ENCODE peak calls at places on chromosomes 1 and 21, in four cellular contexts. J is RWPE2, S is psoas muscle, I is HepG2. A is an unnamed sample.

GRCh38 chr1:111878096-111878495 is 111.4 kb downstream of the KCND3 start:
- ATAC-seq in S (no peak), J (no peak), I (no peak), A (no peak)

GRCh38 chr1:9849691-9850441 is 26.1 kb upstream of the CLSTN1 start:
- ATAC-seq in J (no peak), S (no peak), I (no peak), A (no peak)

GRCh38 chr1:162230096-162230495 is 146.6 kb downstream of the SPATA46 start:
- ATAC-seq in S (no peak), I (peak), J (peak), A (no peak)

GRCh38 chr21:29055080-29055479 is 18.4 kb downstream of the CCT8 start:
- ATAC-seq in J (peak), I (no peak), S (peak), A (no peak)

GRCh38 chr1:81509619-81510018 is 291.1 kb upstream of the ADGRL2 start:
- ATAC-seq in J (peak), S (no peak), I (no peak), A (peak)

GRCh38 chr1:54848134-54848948 is 38.7 kb downstream of the DHCR24 start:
- ATAC-seq in J (no peak), I (no peak), S (no peak), A (no peak)

GRCh38 chr1:19979494-19979977 is at the start of gene PLA2G2A:
- ATAC-seq in S (peak), I (no peak), J (no peak), A (peak)

GRCh38 chr21:41642399-41642798 is 124.5 kb downstream of the RIPK4 start:
- ATAC-seq in J (peak), I (no peak), S (no peak), A (no peak)

GRCh38 chr1:24957016-24957807 is 27.1 kb upstream of the RUNX3 start:
- ATAC-seq in J (no peak), S (no peak), I (no peak), A (no peak)

GRCh38 chr1:44827197-44828002 is 15.7 kb downstream of the PTCH2 start:
- ATAC-seq in J (no peak), S (no peak), I (peak), A (no peak)

GRCh38 chr1:65059930-65060538 is 88.0 kb upstream of the AK4 start:
- ATAC-seq in J (no peak), S (peak), I (peak), A (no peak)

GRCh38 chr1:108504447-108504846 is 54.3 kb downstream of the NBPF6 start:
- ATAC-seq in S (no peak), J (no peak), I (no peak), A (no peak)

GRCh38 chr1:65955071-65955470 is 162.4 kb downstream of the PDE4B start:
- ATAC-seq in J (no peak), I (no peak), S (no peak), A (no peak)

DNA sequence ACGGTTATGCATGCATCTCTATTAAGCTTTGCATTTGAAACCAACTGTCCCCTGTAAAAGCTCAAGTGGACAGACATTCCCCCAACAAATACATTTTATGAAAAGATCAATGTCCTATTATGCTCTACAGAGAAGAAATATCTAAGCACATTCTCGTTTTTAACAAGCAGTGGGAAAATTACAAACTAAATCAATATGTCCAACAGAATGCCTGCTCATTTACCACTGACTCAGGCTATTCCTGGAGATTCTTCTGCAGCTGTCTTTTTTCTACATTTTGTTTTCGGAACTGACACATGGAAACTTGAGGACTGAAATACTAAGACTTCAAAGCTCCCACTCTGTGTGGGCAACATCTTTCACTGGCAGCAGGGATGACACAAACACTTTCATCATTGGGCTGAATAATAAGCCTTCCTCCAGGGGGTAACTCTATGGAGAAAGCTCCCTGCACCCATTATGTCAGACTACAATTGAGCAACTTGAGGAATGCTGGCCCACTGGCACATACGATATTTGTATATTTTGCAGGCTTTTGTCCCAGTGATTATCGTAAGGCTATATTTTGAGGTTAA is 175.6 kb upstream of the NCAM2 start:
- ATAC-seq in I (no peak), S (no peak), J (no peak), A (no peak)
- H3K4me3 ChIP-seq in I (no peak), S (no peak), J (no peak), A (no peak)

GRCh38 chr1:231353086-231353485 is 15.0 kb downstream of the SPRTN start:
- ATAC-seq in J (no peak), S (no peak), I (no peak), A (no peak)
- H3K4me3 ChIP-seq in J (no peak), S (no peak), I (no peak), A (no peak)

GRCh38 chr1:224619209-224619608 is 3.1 kb downstream of the CNIH3 start:
- ATAC-seq in I (no peak), S (no peak), J (no peak), A (no peak)

GRCh38 chr1:224616761-224617409 is 768 bp downstream of the CNIH3 start:
- ATAC-seq in S (peak), J (no peak), I (no peak), A (no peak)

GRCh38 chr1:224613486-224613885 is 2.6 kb upstream of the CNIH3 start:
- ATAC-seq in S (no peak), J (no peak), I (no peak), A (no peak)

GRCh38 chr1:224617410-224618361 is 1.6 kb downstream of the CNIH3 start:
- ATAC-seq in I (no peak), S (no peak), J (no peak), A (no peak)

GRCh38 chr1:224615861-224616760 is at the start of gene CNIH3:
- ATAC-seq in S (peak), I (peak), J (peak), A (no peak)
- H3K4me3 ChIP-seq in S (peak), I (no peak), J (peak), A (peak)

GRCh38 chr1:231162970-231163830 is 1.3 kb downstream of the TRIM67 start:
- ATAC-seq in J (no peak), I (peak), S (no peak), A (no peak)
- H3K4me3 ChIP-seq in J (no peak), I (no peak), S (peak), A (no peak)